ENCODE peak calls at places on chromosomes 2 and 18, in eight cellular contexts. X, H, Y, F, N, C, K and O are unnamed samples.

GRCh38 chr2:75558786-75559428 is 1.8 kb downstream of the EVA1A start:
- DNase-seq in X (no peak), H (no peak), Y (no peak), F (no peak), N (no peak), C (no peak), K (peak; percentile 56), O (no peak)

GRCh38 chr2:128786800-128787478 is 468.3 kb upstream of the HS6ST1 start:
- DNase-seq in X (peak; percentile 8), H (no peak), Y (no peak), F (no peak), N (peak; percentile 43), C (no peak), K (no peak), O (peak; percentile 78)

GRCh38 chr2:67476808-67477790 is 80.0 kb downstream of the ETAA1 start:
- DNase-seq in X (peak; percentile 69), H (no peak), Y (no peak), F (peak; percentile 5), N (peak; percentile 47), C (no peak), K (no peak), O (no peak)

GRCh38 chr2:95018301-95018700 is 7.2 kb upstream of the MAL start:
- DNase-seq in X (no peak), H (no peak), Y (no peak), F (no peak), N (no peak), C (no peak), K (no peak), O (no peak)

GRCh38 chr2:119679526-119679837 is 481 bp downstream of the TMEM177 start:
- DNase-seq in X (peak; percentile 20), H (no peak), Y (no peak), F (no peak), N (no peak), C (no peak), K (no peak), O (no peak)

GRCh38 chr2:109058215-109058614 is 69.2 kb upstream of the EDAR start:
- DNase-seq in X (no peak), H (no peak), Y (no peak), F (no peak), N (no peak), C (no peak), K (no peak), O (no peak)

GRCh38 chr2:230219419-230220331 is at the start of gene SP110:
- DNase-seq in X (peak; percentile 97), H (peak; percentile 63), Y (peak; percentile 88), F (peak; percentile 90), N (peak; percentile 28), C (peak; percentile 79), K (peak; percentile 70), O (peak; percentile 89)

GRCh38 chr2:12589802-12590320 is 126.9 kb upstream of the TRIB2 start:
- DNase-seq in X (no peak), H (no peak), Y (no peak), F (no peak), N (no peak), C (no peak), K (no peak), O (peak; percentile 60)

GRCh38 chr2:218465987-218466633 is 47.2 kb downstream of the VIL1 start:
- DNase-seq in X (peak; percentile 24), H (no peak), Y (no peak), F (no peak), N (no peak), C (no peak), K (no peak), O (no peak)

GRCh38 chr2:29880084-29880483 is 41.3 kb downstream of the ALK start:
- DNase-seq in X (no peak), H (no peak), Y (no peak), F (no peak), N (no peak), C (no peak), K (no peak), O (no peak)

GRCh38 chr2:225165052-225165451 is 122.8 kb upstream of the DOCK10 start:
- DNase-seq in X (peak; percentile 68), H (no peak), Y (no peak), F (no peak), N (no peak), C (no peak), K (peak; percentile 26), O (no peak)

GRCh38 chr2:37084797-37085196 is 479 bp downstream of the GPATCH11 start:
- DNase-seq in X (no peak), H (no peak), Y (no peak), F (no peak), N (no peak), C (no peak), K (no peak), O (no peak)

GRCh38 chr2:235533203-235533602 is 39.4 kb downstream of the AGAP1 start:
- DNase-seq in X (peak; percentile 43), H (no peak), Y (no peak), F (no peak), N (no peak), C (no peak), K (no peak), O (no peak)

GRCh38 chr2:221166283-221166682 is 405.8 kb downstream of the EPHA4 start:
- DNase-seq in X (no peak), H (no peak), Y (no peak), F (no peak), N (no peak), C (no peak), K (peak; percentile 67), O (no peak)

GRCh38 chr2:237408280-237408679 is 5.7 kb downstream of the COL6A3 start:
- DNase-seq in X (no peak), H (no peak), Y (no peak), F (no peak), N (no peak), C (no peak), K (no peak), O (no peak)

GRCh38 chr2:145186303-145186702 is 666.4 kb upstream of the ZEB2 start:
- DNase-seq in X (no peak), H (no peak), Y (no peak), F (no peak), N (no peak), C (no peak), K (no peak), O (peak; percentile 76)

GRCh38 chr2:38079111-38080052 is 3.4 kb upstream of the CYP1B1 start:
- DNase-seq in X (no peak), H (no peak), Y (no peak), F (no peak), N (no peak), C (no peak), K (no peak), O (peak; percentile 76)

GRCh38 chr2:174605687-174606086 is 8.1 kb upstream of the WIPF1 start:
- DNase-seq in X (peak; percentile 45), H (no peak), Y (no peak), F (no peak), N (no peak), C (no peak), K (no peak), O (no peak)

GRCh38 chr2:164671664-164672396 is 50.5 kb upstream of the GRB14 start:
- DNase-seq in X (no peak), H (no peak), Y (no peak), F (no peak), N (no peak), C (no peak), K (no peak), O (no peak)

GRCh38 chr18:35039633-35040032 is 1.6 kb upstream of the MAPRE2 start:
- DNase-seq in X (peak; percentile 24), H (no peak), Y (no peak), F (no peak), N (no peak), C (no peak), K (no peak), O (no peak)

GRCh38 chr2:20074001-20074648 is 22.7 kb upstream of the LAPTM4A start:
- DNase-seq in X (no peak), H (no peak), Y (peak; percentile 72), F (no peak), N (peak; percentile 86), C (no peak), K (no peak), O (no peak)

GRCh38 chr18:77249583-77250500 is at the start of gene GALR1:
- DNase-seq in X (no peak), H (peak; percentile 41), Y (no peak), F (no peak), N (peak; percentile 67), C (no peak), K (no peak), O (peak; percentile 76)

GRCh38 chr2:140416577-140416976 is 1636.4 kb upstream of the NXPH2 start:
- DNase-seq in X (no peak), H (no peak), Y (no peak), F (no peak), N (no peak), C (no peak), K (no peak), O (no peak)

GRCh38 chr18:3466051-3466450 is 16.1 kb downstream of the TGIF1 start:
- DNase-seq in X (peak; percentile 84), H (no peak), Y (no peak), F (no peak), N (no peak), C (no peak), K (no peak), O (no peak)

GRCh38 chr2:191869178-191869577 is 22.3 kb upstream of the CAVIN2 start:
- DNase-seq in X (peak; percentile 68), H (no peak), Y (no peak), F (no peak), N (peak; percentile 94), C (no peak), K (no peak), O (peak; percentile 92)

GRCh38 chr2:7726989-7727388 is 809.8 kb downstream of the RNF144A start:
- DNase-seq in X (no peak), H (no peak), Y (no peak), F (no peak), N (no peak), C (no peak), K (no peak), O (no peak)

GRCh38 chr2:205053827-205054410 is 508.6 kb downstream of the PARD3B start:
- DNase-seq in X (no peak), H (no peak), Y (no peak), F (no peak), N (no peak), C (no peak), K (no peak), O (no peak)

GRCh38 chr2:2657121-2657962 is 326.3 kb upstream of the MYT1L start:
- DNase-seq in X (no peak), H (no peak), Y (no peak), F (no peak), N (no peak), C (no peak), K (no peak), O (no peak)